ENCODE peak calls at places on chromosomes 2 and 18, in four cellular contexts. One of them, this sample, is unnamed.

GRCh38 chr2:160582481-160583161 is 89.0 kb upstream of the RBMS1 start:
- DNase-seq in PC-3: peak; percentile 42
- DNase-seq in effector memory CD4-positive, alpha-beta T cell: no peak
- DNase-seq in upper lobe of right lung: no peak
- DNase-seq in this sample: no peak

GRCh38 chr2:219020604-219021365 is 20.5 kb downstream of the CFAP65 start:
- DNase-seq in PC-3: peak; percentile 26
- DNase-seq in effector memory CD4-positive, alpha-beta T cell: no peak
- DNase-seq in upper lobe of right lung: no peak
- DNase-seq in this sample: peak; percentile 58

GRCh38 chr2:67451086-67451832 is 54.1 kb downstream of the ETAA1 start:
- DNase-seq in effector memory CD4-positive, alpha-beta T cell: no peak
- DNase-seq in upper lobe of right lung: no peak
- DNase-seq in PC-3: peak; percentile 92
- DNase-seq in this sample: no peak

GRCh38 chr2:1704606-1705556 is 39.4 kb downstream of the PXDN start:
- DNase-seq in upper lobe of right lung: no peak
- DNase-seq in effector memory CD4-positive, alpha-beta T cell: no peak
- DNase-seq in PC-3: no peak
- DNase-seq in this sample: no peak

GRCh38 chr2:120589782-120590608 is 145.7 kb upstream of the GLI2 start:
- DNase-seq in upper lobe of right lung: no peak
- DNase-seq in effector memory CD4-positive, alpha-beta T cell: no peak
- DNase-seq in PC-3: peak; percentile 74
- DNase-seq in this sample: no peak

GRCh38 chr2:178266445-178266844 is 72.1 kb downstream of the OSBPL6 start:
- DNase-seq in upper lobe of right lung: no peak
- DNase-seq in PC-3: no peak
- DNase-seq in effector memory CD4-positive, alpha-beta T cell: no peak
- DNase-seq in this sample: no peak

GRCh38 chr2:19360266-19360665 is 1.8 kb upstream of the OSR1 start:
- DNase-seq in upper lobe of right lung: no peak
- DNase-seq in PC-3: no peak
- DNase-seq in effector memory CD4-positive, alpha-beta T cell: no peak
- DNase-seq in this sample: no peak

GRCh38 chr2:239259603-239260298 is 141.1 kb downstream of the HDAC4 start:
- DNase-seq in effector memory CD4-positive, alpha-beta T cell: no peak
- DNase-seq in PC-3: no peak
- DNase-seq in upper lobe of right lung: no peak
- DNase-seq in this sample: peak; percentile 65

GRCh38 chr2:1655461-1655860 is 88.9 kb downstream of the PXDN start:
- DNase-seq in upper lobe of right lung: no peak
- DNase-seq in effector memory CD4-positive, alpha-beta T cell: no peak
- DNase-seq in PC-3: no peak
- DNase-seq in this sample: peak; percentile 19

GRCh38 chr2:8267721-8268120 is 414.1 kb upstream of the ID2 start:
- DNase-seq in PC-3: no peak
- DNase-seq in upper lobe of right lung: no peak
- DNase-seq in effector memory CD4-positive, alpha-beta T cell: no peak
- DNase-seq in this sample: no peak

GRCh38 chr2:236535024-236535423 is 34.6 kb upstream of the ACKR3 start:
- DNase-seq in upper lobe of right lung: no peak
- DNase-seq in PC-3: peak; percentile 56
- DNase-seq in effector memory CD4-positive, alpha-beta T cell: no peak
- DNase-seq in this sample: no peak

GRCh38 chr2:239944706-239945551 is 80.2 kb downstream of the NDUFA10 start:
- DNase-seq in PC-3: no peak
- DNase-seq in upper lobe of right lung: peak; percentile 69
- DNase-seq in effector memory CD4-positive, alpha-beta T cell: no peak
- DNase-seq in this sample: peak; percentile 62

GRCh38 chr2:28997237-28997846 is 16.2 kb downstream of the TOGARAM2 start:
- DNase-seq in effector memory CD4-positive, alpha-beta T cell: no peak
- DNase-seq in PC-3: peak; percentile 8
- DNase-seq in upper lobe of right lung: peak; percentile 26
- DNase-seq in this sample: no peak

GRCh38 chr2:3210257-3210656 is 167.4 kb downstream of the EIPR1 start:
- DNase-seq in PC-3: no peak
- DNase-seq in upper lobe of right lung: no peak
- DNase-seq in effector memory CD4-positive, alpha-beta T cell: no peak
- DNase-seq in this sample: no peak

GRCh38 chr18:8609711-8610441 is 639 bp downstream of the RAB12 start:
- DNase-seq in effector memory CD4-positive, alpha-beta T cell: peak; percentile 3
- DNase-seq in upper lobe of right lung: peak; percentile 70
- DNase-seq in PC-3: no peak
- DNase-seq in this sample: peak; percentile 71

GRCh38 chr2:235328991-235329390 is 164.9 kb upstream of the AGAP1 start:
- DNase-seq in effector memory CD4-positive, alpha-beta T cell: no peak
- DNase-seq in upper lobe of right lung: no peak
- DNase-seq in PC-3: no peak
- DNase-seq in this sample: no peak

GRCh38 chr2:139825726-139826125 is 1045.5 kb upstream of the NXPH2 start:
- DNase-seq in PC-3: peak; percentile 53
- DNase-seq in upper lobe of right lung: no peak
- DNase-seq in effector memory CD4-positive, alpha-beta T cell: no peak
- DNase-seq in this sample: no peak

GRCh38 chr2:18932864-18933263 is 343.5 kb upstream of the NT5C1B start:
- DNase-seq in PC-3: no peak
- DNase-seq in effector memory CD4-positive, alpha-beta T cell: no peak
- DNase-seq in upper lobe of right lung: no peak
- DNase-seq in this sample: no peak

GRCh38 chr2:239819091-239819973 is 205.8 kb downstream of the NDUFA10 start:
- DNase-seq in PC-3: no peak
- DNase-seq in upper lobe of right lung: peak; percentile 51
- DNase-seq in effector memory CD4-positive, alpha-beta T cell: no peak
- DNase-seq in this sample: peak; percentile 40

GRCh38 chr2:202034249-202035088 is 814 bp downstream of the FZD7 start:
- DNase-seq in upper lobe of right lung: peak; percentile 76
- DNase-seq in PC-3: peak; percentile 29
- DNase-seq in effector memory CD4-positive, alpha-beta T cell: no peak
- DNase-seq in this sample: peak; percentile 69

GRCh38 chr18:1710114-1710513 is 805.4 kb downstream of the ADCYAP1 start:
- DNase-seq in upper lobe of right lung: no peak
- DNase-seq in PC-3: no peak
- DNase-seq in effector memory CD4-positive, alpha-beta T cell: no peak
- DNase-seq in this sample: no peak

GRCh38 chr18:21853020-21853419 is 112.4 kb downstream of the MIB1 start:
- DNase-seq in PC-3: no peak
- DNase-seq in upper lobe of right lung: no peak
- DNase-seq in effector memory CD4-positive, alpha-beta T cell: no peak
- DNase-seq in this sample: no peak

GRCh38 chr2:142642654-142643053 is 234.8 kb upstream of the KYNU start:
- DNase-seq in upper lobe of right lung: no peak
- DNase-seq in effector memory CD4-positive, alpha-beta T cell: no peak
- DNase-seq in PC-3: peak; percentile 38
- DNase-seq in this sample: no peak

GRCh38 chr18:58682429-58683069 is 11.3 kb downstream of the MALT1 start:
- DNase-seq in PC-3: peak; percentile 84
- DNase-seq in upper lobe of right lung: no peak
- DNase-seq in effector memory CD4-positive, alpha-beta T cell: no peak
- DNase-seq in this sample: no peak

GRCh38 chr2:222756951-222757645 is 85.6 kb downstream of the MOGAT1 start:
- DNase-seq in effector memory CD4-positive, alpha-beta T cell: no peak
- DNase-seq in upper lobe of right lung: no peak
- DNase-seq in PC-3: peak; percentile 88
- DNase-seq in this sample: no peak

GRCh38 chr2:12352891-12353290 is 363.8 kb upstream of the TRIB2 start:
- DNase-seq in effector memory CD4-positive, alpha-beta T cell: no peak
- DNase-seq in PC-3: no peak
- DNase-seq in upper lobe of right lung: no peak
- DNase-seq in this sample: no peak

GRCh38 chr18:21064347-21064746 is 47.3 kb downstream of the ROCK1 start:
- DNase-seq in PC-3: no peak
- DNase-seq in effector memory CD4-positive, alpha-beta T cell: no peak
- DNase-seq in upper lobe of right lung: no peak
- DNase-seq in this sample: no peak

GRCh38 chr2:100683231-100683630 is 120.4 kb downstream of the PDCL3 start:
- DNase-seq in effector memory CD4-positive, alpha-beta T cell: no peak
- DNase-seq in upper lobe of right lung: no peak
- DNase-seq in PC-3: no peak
- DNase-seq in this sample: no peak

GRCh38 chr2:120231974-120232635 is 8.9 kb upstream of the TMEM185B start:
- DNase-seq in upper lobe of right lung: no peak
- DNase-seq in effector memory CD4-positive, alpha-beta T cell: peak; percentile 51
- DNase-seq in PC-3: peak; percentile 22
- DNase-seq in this sample: peak; percentile 64

GRCh38 chr2:68385232-68385906 is 20.3 kb downstream of the PLEK start:
- DNase-seq in upper lobe of right lung: no peak
- DNase-seq in PC-3: no peak
- DNase-seq in effector memory CD4-positive, alpha-beta T cell: no peak
- DNase-seq in this sample: no peak

GRCh38 chr2:38146302-38146916 is 70.5 kb upstream of the CYP1B1 start:
- DNase-seq in upper lobe of right lung: peak; percentile 85
- DNase-seq in PC-3: peak; percentile 75
- DNase-seq in effector memory CD4-positive, alpha-beta T cell: no peak
- DNase-seq in this sample: peak; percentile 69

GRCh38 chr18:74239567-74239966 is 52.2 kb downstream of the CYB5A start:
- DNase-seq in PC-3: no peak
- DNase-seq in upper lobe of right lung: no peak
- DNase-seq in effector memory CD4-positive, alpha-beta T cell: no peak
- DNase-seq in this sample: no peak

GRCh38 chr18:48949606-48950535 is 894 bp downstream of the SMAD7 start:
- DNase-seq in upper lobe of right lung: peak; percentile 85
- DNase-seq in PC-3: peak; percentile 37
- DNase-seq in effector memory CD4-positive, alpha-beta T cell: no peak
- DNase-seq in this sample: no peak

DNA sequence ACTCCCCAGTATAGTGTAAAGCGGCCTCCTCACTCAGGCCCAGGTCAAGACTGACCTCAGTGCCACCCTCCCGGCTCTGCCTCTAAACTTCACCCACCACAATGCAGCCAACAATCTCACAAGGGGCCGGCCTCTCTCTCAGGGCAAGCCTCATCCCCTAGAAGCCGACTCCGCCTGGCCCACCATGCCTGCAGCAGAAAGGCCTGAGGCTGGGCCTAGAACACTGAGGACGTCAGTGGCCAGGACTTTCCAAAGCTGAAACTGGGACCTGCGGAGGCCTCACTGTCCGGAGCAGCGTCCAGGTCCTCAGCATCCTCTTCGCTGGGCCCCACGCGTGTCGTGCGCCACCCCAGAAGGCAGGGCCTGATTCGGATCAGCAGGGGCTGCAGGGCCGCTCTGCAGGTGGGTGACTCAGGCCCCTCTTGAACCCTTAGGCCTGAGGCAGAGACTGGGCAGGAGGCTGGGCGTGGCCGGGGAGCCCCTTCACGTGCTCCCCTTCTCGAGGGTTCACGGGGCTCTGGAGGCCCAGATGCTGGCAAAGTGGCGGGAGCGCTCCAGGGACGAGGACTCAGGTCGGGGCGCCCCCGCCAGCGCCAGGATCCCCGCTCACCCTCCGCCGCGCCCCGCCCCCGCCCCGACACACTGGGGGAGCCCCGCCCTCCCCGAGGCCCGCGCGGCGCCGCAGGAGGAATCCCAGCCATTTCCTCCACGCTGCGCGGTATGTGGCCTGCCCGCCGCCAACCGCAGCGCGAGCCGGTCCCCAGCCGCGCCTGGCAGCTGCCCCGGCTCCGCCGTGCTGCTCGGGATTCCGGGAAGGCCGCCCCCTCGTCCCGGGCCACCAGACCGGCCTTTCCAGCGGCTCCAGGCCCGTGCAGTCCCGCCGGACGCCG is 53.1 kb downstream of the PKDCC start:
- DNase-seq in PC-3: peak; percentile 58
- DNase-seq in upper lobe of right lung: peak; percentile 85
- DNase-seq in effector memory CD4-positive, alpha-beta T cell: peak; percentile 71
- DNase-seq in this sample: peak; percentile 78
- H3K4me3 ChIP-seq in PC-3: peak overlapping the region; percentile 60
- H3K4me3 ChIP-seq in upper lobe of right lung: peak overlapping the region; percentile 51
- H3K4me3 ChIP-seq in effector memory CD4-positive, alpha-beta T cell: peak overlapping the region; percentile 37
- H3K4me3 ChIP-seq in this sample: peak overlapping the region; percentile 58

GRCh38 chr2:36371963-36372391 is 16.4 kb downstream of the CRIM1 start:
- DNase-seq in PC-3: peak; percentile 95
- DNase-seq in upper lobe of right lung: no peak
- DNase-seq in effector memory CD4-positive, alpha-beta T cell: no peak
- DNase-seq in this sample: no peak

GRCh38 chr2:36373149-36373880 is 17.7 kb downstream of the CRIM1 start:
- DNase-seq in effector memory CD4-positive, alpha-beta T cell: no peak
- DNase-seq in PC-3: peak; percentile 69
- DNase-seq in upper lobe of right lung: no peak
- DNase-seq in this sample: no peak

GRCh38 chr2:36369711-36370110 is 14.1 kb downstream of the CRIM1 start:
- DNase-seq in upper lobe of right lung: no peak
- DNase-seq in PC-3: no peak
- DNase-seq in effector memory CD4-positive, alpha-beta T cell: no peak
- DNase-seq in this sample: no peak

GRCh38 chr2:36370281-36370680 is 14.7 kb downstream of the CRIM1 start:
- DNase-seq in PC-3: no peak
- DNase-seq in upper lobe of right lung: no peak
- DNase-seq in effector memory CD4-positive, alpha-beta T cell: no peak
- DNase-seq in this sample: no peak

GRCh38 chr2:36371070-36371962 is 15.7 kb downstream of the CRIM1 start:
- DNase-seq in effector memory CD4-positive, alpha-beta T cell: no peak
- DNase-seq in upper lobe of right lung: no peak
- DNase-seq in PC-3: peak; percentile 80
- DNase-seq in this sample: no peak
- H3K4me3 ChIP-seq in effector memory CD4-positive, alpha-beta T cell: no peak overlapping the region
- H3K4me3 ChIP-seq in upper lobe of right lung: no peak overlapping the region
- H3K4me3 ChIP-seq in PC-3: peak overlapping the region; percentile 39
- H3K4me3 ChIP-seq in this sample: no peak overlapping the region

GRCh38 chr2:39179974-39180960 is 59.4 kb upstream of the SOS1 start:
- DNase-seq in effector memory CD4-positive, alpha-beta T cell: no peak
- DNase-seq in PC-3: no peak
- DNase-seq in upper lobe of right lung: no peak
- DNase-seq in this sample: no peak

GRCh38 chr2:39178756-39179155 is 57.9 kb upstream of the SOS1 start:
- DNase-seq in effector memory CD4-positive, alpha-beta T cell: no peak
- DNase-seq in PC-3: no peak
- DNase-seq in upper lobe of right lung: no peak
- DNase-seq in this sample: no peak

GRCh38 chr2:39181297-39181696 is 60.4 kb upstream of the SOS1 start:
- DNase-seq in PC-3: no peak
- DNase-seq in effector memory CD4-positive, alpha-beta T cell: no peak
- DNase-seq in upper lobe of right lung: no peak
- DNase-seq in this sample: no peak

GRCh38 chr2:39188958-39189499 is 54.7 kb downstream of the CDKL4 start:
- DNase-seq in effector memory CD4-positive, alpha-beta T cell: no peak
- DNase-seq in upper lobe of right lung: no peak
- DNase-seq in PC-3: no peak
- DNase-seq in this sample: no peak

GRCh38 chr2:39183673-39184072 is 60.1 kb downstream of the CDKL4 start:
- DNase-seq in effector memory CD4-positive, alpha-beta T cell: no peak
- DNase-seq in PC-3: no peak
- DNase-seq in upper lobe of right lung: no peak
- DNase-seq in this sample: no peak
- H3K4me3 ChIP-seq in effector memory CD4-positive, alpha-beta T cell: no peak overlapping the region
- H3K4me3 ChIP-seq in PC-3: no peak overlapping the region
- H3K4me3 ChIP-seq in upper lobe of right lung: no peak overlapping the region
- H3K4me3 ChIP-seq in this sample: no peak overlapping the region

DNA sequence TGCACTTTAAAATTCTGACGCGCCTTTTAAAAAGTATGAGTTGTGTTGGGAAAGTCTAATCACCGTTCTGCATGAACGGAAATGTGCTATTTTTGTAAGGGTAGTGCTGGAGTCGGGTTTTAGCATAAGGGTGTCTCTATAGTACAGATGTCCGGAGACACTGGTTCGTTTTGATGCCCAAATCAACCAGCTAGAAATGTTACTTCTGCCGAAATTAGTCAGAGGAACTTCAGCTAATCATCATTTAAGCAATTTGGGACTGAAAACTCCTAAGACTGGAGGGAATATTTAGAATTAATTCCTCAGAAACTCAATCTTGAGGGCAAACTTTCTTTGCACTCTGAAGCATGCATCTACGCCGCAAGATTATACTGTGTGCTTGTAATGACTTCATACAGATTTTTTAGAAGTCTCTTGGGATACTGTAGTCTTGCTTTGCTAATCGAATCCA is 270.7 kb upstream of the TCF4 start:
- DNase-seq in effector memory CD4-positive, alpha-beta T cell: no peak
- DNase-seq in upper lobe of right lung: no peak
- DNase-seq in PC-3: no peak
- DNase-seq in this sample: no peak
- H3K4me3 ChIP-seq in effector memory CD4-positive, alpha-beta T cell: no peak overlapping the region
- H3K4me3 ChIP-seq in upper lobe of right lung: no peak overlapping the region
- H3K4me3 ChIP-seq in PC-3: no peak overlapping the region
- H3K4me3 ChIP-seq in this sample: peak overlapping the region; percentile 2

This sample was measured in sigmoid colon.